ENCODE peak calls at places on chromosomes 2 and 18, in seven cellular contexts. M is cardiac fibroblast, O is left ventricle myocardium inferior, H is brain microvascular endothelial cell, N is body of pancreas, X is choroid plexus epithelial cell, C is pancreas. U is an unnamed sample.

GRCh38 chr18:23635283-23636040 is 27.2 kb downstream of the ANKRD29 start:
- DNase-seq in N (no peak), H (no peak), O (no peak), C (no peak), M (no peak), X (no peak), U (no peak)

GRCh38 chr2:121650554-121650930 is 1.3 kb upstream of the CLASP1 start:
- DNase-seq in M (peak), X (peak), C (no peak), O (no peak), H (peak), N (no peak), U (no peak)

GRCh38 chr2:157443795-157444642 is at the start of gene CYTIP:
- DNase-seq in N (peak), M (no peak), C (no peak), O (no peak), X (no peak), H (no peak), U (no peak)

GRCh38 chr2:99863236-99863913 is 279.0 kb downstream of the AFF3 start:
- DNase-seq in N (no peak), M (no peak), C (no peak), H (peak), O (no peak), X (peak), U (no peak)

GRCh38 chr2:171991027-171991426 is 8.7 kb upstream of the METAP1D start:
- DNase-seq in H (no peak), M (no peak), X (no peak), N (no peak), C (no peak), O (no peak), U (no peak)

GRCh38 chr18:79890638-79891037 is 60.8 kb downstream of the SLC66A2 start:
- DNase-seq in M (no peak), N (no peak), C (no peak), X (no peak), O (no peak), H (no peak), U (no peak)

GRCh38 chr18:6629635-6630140 is 99.8 kb upstream of the ARHGAP28 start:
- DNase-seq in O (no peak), N (no peak), H (peak), X (peak), C (no peak), M (peak), U (no peak)

GRCh38 chr2:3654031-3654430 is 4.0 kb upstream of the ALLC start:
- DNase-seq in O (no peak), X (no peak), M (no peak), H (no peak), N (no peak), C (peak), U (no peak)

GRCh38 chr18:74976331-74976909 is 232.5 kb downstream of the PTGR3 start:
- DNase-seq in O (no peak), C (no peak), N (no peak), H (no peak), M (no peak), X (no peak), U (peak)

GRCh38 chr2:150319632-150320555 is 167.6 kb downstream of the RND3 start:
- DNase-seq in O (no peak), X (no peak), C (no peak), N (no peak), M (no peak), H (no peak), U (no peak)

GRCh38 chr2:12769492-12770105 is 52.9 kb downstream of the TRIB2 start:
- DNase-seq in X (peak), O (peak), C (no peak), H (no peak), M (peak), N (peak), U (no peak)

GRCh38 chr2:9311488-9311887 is 104.9 kb downstream of the ASAP2 start:
- DNase-seq in C (no peak), X (peak), O (peak), H (peak), N (peak), M (peak), U (no peak)

GRCh38 chr18:67875057-67875456 is 358.5 kb upstream of the DSEL start:
- DNase-seq in O (no peak), H (no peak), C (no peak), N (no peak), X (no peak), M (no peak), U (no peak)

GRCh38 chr2:159066541-159067156 is 98.2 kb downstream of the TANC1 start:
- DNase-seq in M (no peak), N (no peak), O (no peak), H (no peak), X (no peak), C (no peak), U (no peak)

GRCh38 chr2:237998530-237998929 is 31.7 kb downstream of the UBE2F start:
- DNase-seq in M (peak), C (no peak), N (no peak), O (no peak), H (peak), X (peak), U (no peak)

GRCh38 chr2:111898703-111899514 is 502 bp downstream of the MERTK start:
- DNase-seq in X (no peak), M (peak), O (peak), C (peak), H (no peak), N (peak), U (no peak)

GRCh38 chr2:68799138-68799537 is 64.5 kb downstream of the ARHGAP25 start:
- DNase-seq in O (no peak), X (no peak), N (no peak), C (no peak), M (no peak), H (no peak), U (no peak)

GRCh38 chr2:8592736-8593135 is 89.1 kb upstream of the ID2 start:
- DNase-seq in C (no peak), N (no peak), M (no peak), H (no peak), X (no peak), O (no peak), U (no peak)

GRCh38 chr2:69890881-69891280 is 2.9 kb upstream of the SNRNP27 start:
- DNase-seq in H (no peak), C (no peak), M (no peak), O (no peak), N (no peak), X (no peak), U (no peak)

GRCh38 chr2:216372761-216373291 is 543 bp upstream of the MARCHF4 start:
- DNase-seq in H (peak), M (peak), O (no peak), C (no peak), X (peak), N (no peak), U (no peak)

GRCh38 chr2:185202416-185202815 is 536.2 kb upstream of the FSIP2 start:
- DNase-seq in H (no peak), C (no peak), X (no peak), O (no peak), M (no peak), N (no peak), U (no peak)

GRCh38 chr2:203126971-203127370 is 111.8 kb upstream of the CYP20A1 start:
- DNase-seq in C (no peak), H (no peak), M (peak), X (no peak), O (no peak), N (no peak), U (no peak)

GRCh38 chr2:155714983-155715382 is 617.5 kb downstream of the NR4A2 start:
- DNase-seq in O (no peak), H (no peak), C (no peak), M (no peak), X (no peak), N (no peak), U (no peak)

GRCh38 chr2:38709515-38710194 is 41.5 kb downstream of the SRSF7 start:
- DNase-seq in C (no peak), H (no peak), M (no peak), X (no peak), O (no peak), N (no peak), U (no peak)

GRCh38 chr2:63999049-63999448 is 20.2 kb downstream of the VPS54 start:
- DNase-seq in X (no peak), N (peak), O (no peak), M (no peak), C (no peak), H (no peak), U (no peak)

GRCh38 chr2:86025229-86025820 is 80.4 kb downstream of the POLR1A start:
- DNase-seq in O (no peak), M (peak), X (peak), N (no peak), C (no peak), H (no peak), U (no peak)

GRCh38 chr2:60092781-60093180 is 460.7 kb downstream of the BCL11A start:
- DNase-seq in X (no peak), C (no peak), O (no peak), N (peak), H (no peak), M (no peak), U (no peak)

GRCh38 chr18:67730884-67731283 is 214.4 kb upstream of the DSEL start:
- DNase-seq in M (peak), X (peak), H (peak), N (no peak), O (no peak), C (no peak), U (no peak)

GRCh38 chr2:39845460-39846146 is 66.5 kb upstream of the THUMPD2 start:
- DNase-seq in N (no peak), H (no peak), O (no peak), X (no peak), C (no peak), M (no peak), U (no peak)

GRCh38 chr2:233133239-233133638 is 73.1 kb downstream of the INPP5D start:
- DNase-seq in O (no peak), X (no peak), M (no peak), N (no peak), C (no peak), H (no peak), U (no peak)

GRCh38 chr2:239396881-239397681 is 3.7 kb downstream of the HDAC4 start:
- DNase-seq in C (peak), M (no peak), X (peak), H (no peak), O (no peak), N (peak), U (peak)

GRCh38 chr2:145316496-145316895 is 796.6 kb upstream of the ZEB2 start:
- DNase-seq in M (no peak), O (no peak), N (no peak), X (no peak), H (no peak), C (no peak), U (no peak)

GRCh38 chr2:37665622-37666362 is 5.7 kb downstream of the CDC42EP3 start:
- DNase-seq in X (no peak), M (no peak), N (no peak), H (no peak), C (no peak), O (no peak), U (no peak)

DNA sequence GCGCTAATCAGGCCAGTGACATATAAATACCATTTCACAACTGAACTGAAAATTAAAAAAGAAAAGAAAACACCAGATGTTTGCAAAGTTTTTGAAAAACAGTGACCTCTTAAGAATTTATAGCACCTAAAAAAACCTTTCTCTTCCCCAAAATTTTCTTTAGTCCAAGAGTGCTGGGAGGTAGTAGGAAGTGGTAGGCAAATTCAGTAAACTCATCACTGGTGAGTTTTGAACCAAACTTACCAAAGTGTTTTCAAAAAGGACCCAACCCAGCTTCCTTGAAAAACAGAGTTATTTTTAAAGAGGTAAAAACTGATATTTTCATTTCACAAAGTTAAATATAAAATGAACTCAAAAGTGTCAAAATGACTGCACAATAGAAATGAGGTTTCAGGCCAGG is 90.4 kb downstream of the TMEM247 start:
- DNase-seq in C (no peak), M (no peak), X (no peak), H (no peak), O (no peak), N (no peak), U (no peak)
- H3K4me3 ChIP-seq in C (no peak), M (no peak), X (no peak), H (no peak), O (peak), N (no peak), U (no peak)

GRCh38 chr2:234611209-234611608 is 114.3 kb upstream of the ARL4C start:
- DNase-seq in O (no peak), C (no peak), N (no peak), H (no peak), X (peak), M (no peak), U (no peak)
- TF ChIP-seq CTCF in O (peak), C (peak), N (no peak), H (peak), X (peak), M (peak), U (no peak)

GRCh38 chr2:1787799-1788477 is 43.6 kb upstream of the PXDN start:
- DNase-seq in X (no peak), C (no peak), H (no peak), M (no peak), N (peak), O (no peak), U (no peak)

GRCh38 chr2:1790996-1791395 is 46.7 kb upstream of the PXDN start:
- DNase-seq in X (no peak), M (no peak), H (no peak), N (no peak), C (no peak), O (no peak), U (no peak)

GRCh38 chr2:1789610-1790009 is 45.3 kb upstream of the PXDN start:
- DNase-seq in C (no peak), N (no peak), O (no peak), H (no peak), M (no peak), X (no peak), U (no peak)

GRCh38 chr2:1790473-1790872 is 46.2 kb upstream of the PXDN start:
- DNase-seq in X (no peak), O (no peak), H (no peak), M (no peak), N (no peak), C (no peak), U (no peak)

DNA sequence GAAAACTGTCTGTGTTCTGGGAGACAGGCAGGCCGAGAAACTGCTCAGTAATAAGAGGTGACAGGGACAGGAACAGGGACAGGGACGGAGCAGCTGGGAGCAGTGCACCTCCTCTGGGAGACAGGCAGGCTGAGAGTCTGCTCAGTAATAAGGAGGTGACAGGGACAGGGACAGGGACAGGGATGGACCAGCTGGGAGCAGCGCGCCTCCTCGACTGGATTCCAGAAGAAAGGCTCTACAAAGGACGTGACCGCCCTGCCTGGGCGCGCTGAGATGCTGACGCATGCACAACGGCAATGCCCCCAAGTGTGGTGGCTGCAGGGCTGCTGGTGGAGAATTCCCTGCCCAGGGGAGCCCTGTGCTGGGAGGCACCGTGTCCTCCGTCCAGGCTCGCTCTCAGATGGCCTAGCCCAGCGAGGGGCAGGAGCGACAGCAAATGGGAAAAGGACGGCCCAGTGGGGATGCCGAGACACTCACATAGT is 44.2 kb upstream of the PXDN start:
- DNase-seq in X (no peak), H (no peak), C (no peak), O (no peak), N (no peak), M (no peak), U (no peak)
- H3K4me3 ChIP-seq in X (no peak), H (no peak), C (no peak), O (no peak), N (no peak), M (no peak), U (no peak)

DNA sequence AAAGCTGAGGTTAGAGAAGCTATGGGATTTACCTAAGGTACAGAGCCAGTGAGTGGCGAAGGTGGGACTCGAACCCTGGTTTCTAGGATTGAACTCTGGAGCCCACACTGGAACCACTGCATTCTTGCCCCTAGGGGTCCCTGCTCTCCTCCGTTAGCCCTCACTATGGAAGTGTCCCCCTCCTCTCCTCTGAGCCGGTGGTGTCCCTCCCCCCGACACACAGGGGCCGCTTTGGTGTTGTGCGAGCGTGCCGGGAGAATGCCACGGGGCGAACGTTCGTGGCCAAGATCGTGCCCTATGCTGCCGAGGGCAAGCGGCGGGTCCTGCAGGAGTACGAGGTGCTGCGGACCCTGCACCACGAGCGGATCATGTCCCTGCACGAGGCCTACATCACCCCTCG is 8.5 kb upstream of the GMPPA start:
- DNase-seq in O (no peak), H (no peak), N (no peak), X (no peak), C (peak), M (no peak), U (no peak)
- TF ChIP-seq CTCF in O (peak), H (peak), N (no peak), X (peak), C (no peak), M (no peak), U (no peak)

DNA sequence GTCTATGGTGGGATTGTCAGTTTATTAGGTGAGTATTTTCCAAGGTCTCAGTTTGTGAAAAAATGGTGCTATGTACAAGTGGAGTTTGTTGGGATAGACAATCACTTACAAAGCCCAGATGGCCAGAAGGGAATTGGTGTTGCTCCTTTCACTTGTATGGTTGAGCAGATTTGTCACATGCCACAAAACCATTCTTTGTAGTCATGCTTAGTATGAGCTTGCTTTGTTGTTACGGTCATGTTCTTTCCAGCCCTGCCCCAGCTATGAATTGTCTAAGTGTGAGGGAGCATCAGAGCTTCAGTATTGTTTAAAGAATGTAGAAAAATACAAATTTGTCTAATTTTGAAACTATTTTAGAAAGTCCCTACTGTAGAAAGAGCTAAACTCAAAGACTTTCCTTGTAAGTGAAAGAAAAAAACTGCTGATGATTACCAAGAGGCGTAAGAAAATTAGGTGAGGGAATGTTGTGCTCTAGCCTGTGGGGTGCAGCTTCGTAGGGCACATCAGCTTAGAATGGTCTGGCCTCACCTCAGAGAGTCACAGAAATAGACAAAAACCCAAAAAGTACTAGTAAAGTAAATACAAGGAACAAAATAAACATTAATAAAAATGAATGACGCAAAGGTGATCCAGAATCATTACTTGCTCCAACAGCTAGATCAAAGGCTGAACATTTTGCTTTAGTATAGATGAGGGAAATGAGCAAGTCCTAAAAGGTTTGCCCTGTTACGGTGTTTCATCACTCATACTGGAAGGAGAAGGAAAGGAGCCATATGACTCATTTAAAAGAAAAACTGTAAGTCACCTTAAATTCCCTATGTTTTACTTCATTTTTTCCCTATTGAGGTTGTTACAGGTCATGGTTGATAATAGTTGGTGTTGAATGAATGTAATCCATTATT is 9.2 kb downstream of the TGIF1 start:
- DNase-seq in O (no peak), X (peak), M (peak), C (no peak), H (no peak), N (no peak), U (no peak)
- H3K4me3 ChIP-seq in O (no peak), X (no peak), M (no peak), C (no peak), H (no peak), N (no peak), U (no peak)

GRCh38 chr2:129936334-129936934 is 43.0 kb upstream of the RAB6C start:
- DNase-seq in N (no peak), O (no peak), H (no peak), M (peak), C (no peak), X (no peak), U (no peak)
- TF ChIP-seq CTCF in N (no peak), O (no peak), H (no peak), M (no peak), C (no peak), X (no peak), U (peak)

U was measured in LNCaP clone FGC.